ENCODE peak calls at places on chromosomes 11 and 22, in eight cellular contexts. One of them, this sample, is unnamed.

GRCh38 chr11:117535870-117536411 is 208.3 kb downstream of the CEP164 start:
- DNase-seq in breast epithelium: no peak
- DNase-seq in GM23338: no peak
- DNase-seq in GM12878: no peak
- DNase-seq in HL-60: no peak
- DNase-seq in HCT116: no peak
- DNase-seq in transverse colon: no peak
- DNase-seq in spleen: no peak
- DNase-seq in this sample: no peak

GRCh38 chr22:39634530-39635399 is 64.2 kb downstream of the CACNA1I start:
- DNase-seq in breast epithelium: peak
- DNase-seq in GM23338: no peak
- DNase-seq in GM12878: no peak
- DNase-seq in HL-60: peak
- DNase-seq in HCT116: peak
- DNase-seq in transverse colon: peak
- DNase-seq in spleen: no peak
- DNase-seq in this sample: no peak

GRCh38 chr11:73158356-73159051 is 16.4 kb upstream of the FCHSD2 start:
- DNase-seq in breast epithelium: no peak
- DNase-seq in GM23338: no peak
- DNase-seq in GM12878: no peak
- DNase-seq in HL-60: no peak
- DNase-seq in HCT116: no peak
- DNase-seq in transverse colon: no peak
- DNase-seq in spleen: peak
- DNase-seq in this sample: no peak

GRCh38 chr22:26406118-26406517 is 22.9 kb upstream of the ASPHD2 start:
- DNase-seq in breast epithelium: no peak
- DNase-seq in GM23338: peak
- DNase-seq in GM12878: no peak
- DNase-seq in HL-60: no peak
- DNase-seq in HCT116: no peak
- DNase-seq in transverse colon: no peak
- DNase-seq in spleen: no peak
- DNase-seq in this sample: no peak

GRCh38 chr22:17633217-17633997 is 4.9 kb upstream of the ATP6V1E1 start:
- DNase-seq in breast epithelium: peak
- DNase-seq in GM23338: peak
- DNase-seq in GM12878: no peak
- DNase-seq in HL-60: no peak
- DNase-seq in HCT116: peak
- DNase-seq in transverse colon: no peak
- DNase-seq in spleen: no peak
- DNase-seq in this sample: no peak

GRCh38 chr22:46777609-46777970 is 15.1 kb downstream of the TBC1D22A start:
- DNase-seq in breast epithelium: no peak
- DNase-seq in GM23338: no peak
- DNase-seq in GM12878: no peak
- DNase-seq in HL-60: no peak
- DNase-seq in HCT116: no peak
- DNase-seq in transverse colon: no peak
- DNase-seq in spleen: peak
- DNase-seq in this sample: no peak

GRCh38 chr22:46542011-46542985 is 4.9 kb upstream of the CELSR1 start:
- DNase-seq in breast epithelium: peak
- DNase-seq in GM23338: peak
- DNase-seq in GM12878: peak
- DNase-seq in HL-60: no peak
- DNase-seq in HCT116: no peak
- DNase-seq in transverse colon: peak
- DNase-seq in spleen: peak
- DNase-seq in this sample: no peak

GRCh38 chr22:38756631-38757463 is 1.0 kb upstream of the SUN2 start:
- DNase-seq in breast epithelium: no peak
- DNase-seq in GM23338: no peak
- DNase-seq in GM12878: no peak
- DNase-seq in HL-60: no peak
- DNase-seq in HCT116: no peak
- DNase-seq in transverse colon: peak
- DNase-seq in spleen: peak
- DNase-seq in this sample: no peak

GRCh38 chr22:43931771-43932170 is 8.2 kb downstream of the PNPLA3 start:
- DNase-seq in breast epithelium: no peak
- DNase-seq in GM23338: no peak
- DNase-seq in GM12878: no peak
- DNase-seq in HL-60: no peak
- DNase-seq in HCT116: no peak
- DNase-seq in transverse colon: no peak
- DNase-seq in spleen: no peak
- DNase-seq in this sample: no peak

GRCh38 chr11:72217856-72218745 is 1.5 kb downstream of the FOLR2 start:
- DNase-seq in breast epithelium: no peak
- DNase-seq in GM23338: no peak
- DNase-seq in GM12878: no peak
- DNase-seq in HL-60: no peak
- DNase-seq in HCT116: no peak
- DNase-seq in transverse colon: no peak
- DNase-seq in spleen: no peak
- DNase-seq in this sample: peak

GRCh38 chr11:84164722-84165121 is 878.6 kb upstream of the CCDC90B start:
- DNase-seq in breast epithelium: no peak
- DNase-seq in GM23338: no peak
- DNase-seq in GM12878: no peak
- DNase-seq in HL-60: no peak
- DNase-seq in HCT116: no peak
- DNase-seq in transverse colon: no peak
- DNase-seq in spleen: no peak
- DNase-seq in this sample: no peak

GRCh38 chr11:71936825-71937224 is 8.0 kb downstream of the RNF121 start:
- DNase-seq in breast epithelium: no peak
- DNase-seq in GM23338: no peak
- DNase-seq in GM12878: no peak
- DNase-seq in HL-60: no peak
- DNase-seq in HCT116: peak
- DNase-seq in transverse colon: no peak
- DNase-seq in spleen: no peak
- DNase-seq in this sample: no peak

GRCh38 chr11:95154514-95154913 is 64.9 kb downstream of the ENDOD1 start:
- DNase-seq in breast epithelium: peak
- DNase-seq in GM23338: peak
- DNase-seq in GM12878: no peak
- DNase-seq in HL-60: peak
- DNase-seq in HCT116: peak
- DNase-seq in transverse colon: peak
- DNase-seq in spleen: no peak
- DNase-seq in this sample: no peak

GRCh38 chr11:120467627-120468026 is 43.9 kb upstream of the GRIK4 start:
- DNase-seq in breast epithelium: no peak
- DNase-seq in GM23338: no peak
- DNase-seq in GM12878: no peak
- DNase-seq in HL-60: no peak
- DNase-seq in HCT116: no peak
- DNase-seq in transverse colon: no peak
- DNase-seq in spleen: no peak
- DNase-seq in this sample: no peak

GRCh38 chr11:72739240-72740059 is 12.8 kb downstream of the ARAP1 start:
- DNase-seq in breast epithelium: no peak
- DNase-seq in GM23338: no peak
- DNase-seq in GM12878: no peak
- DNase-seq in HL-60: no peak
- DNase-seq in HCT116: no peak
- DNase-seq in transverse colon: no peak
- DNase-seq in spleen: peak
- DNase-seq in this sample: no peak

GRCh38 chr22:40654522-40655167 is 18.1 kb upstream of the MRTFA start:
- DNase-seq in breast epithelium: peak
- DNase-seq in GM23338: peak
- DNase-seq in GM12878: no peak
- DNase-seq in HL-60: no peak
- DNase-seq in HCT116: no peak
- DNase-seq in transverse colon: peak
- DNase-seq in spleen: no peak
- DNase-seq in this sample: no peak
- TF ChIP-seq CTCF in breast epithelium: no peak
- TF ChIP-seq CTCF in GM23338: peak
- TF ChIP-seq CTCF in GM12878: no peak
- TF ChIP-seq CTCF in HL-60: no peak
- TF ChIP-seq CTCF in HCT116: no peak
- TF ChIP-seq CTCF in transverse colon: peak
- TF ChIP-seq CTCF in spleen: no peak
- TF ChIP-seq CTCF in this sample: no peak

DNA sequence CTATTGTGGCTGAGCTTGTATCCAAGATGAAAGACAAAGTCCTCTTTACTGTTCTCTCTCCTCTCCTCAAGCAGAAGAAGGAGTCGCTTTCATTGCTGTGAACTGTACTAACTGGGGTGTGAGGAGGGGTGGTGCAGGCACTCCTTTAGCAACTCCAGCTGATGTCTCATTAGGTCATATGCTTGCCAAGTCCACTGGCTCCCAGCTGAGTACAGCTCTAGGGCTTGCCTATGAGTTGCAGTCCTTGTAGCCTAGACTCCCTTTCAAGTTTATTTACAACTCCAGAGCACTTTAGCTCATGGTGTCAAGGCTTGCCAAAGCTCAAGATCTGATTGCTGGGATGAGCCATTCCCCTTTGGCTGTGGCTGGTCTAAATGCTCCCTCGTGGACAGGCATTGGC is 55.1 kb upstream of the PDGFD start:
- DNase-seq in breast epithelium: no peak
- DNase-seq in GM23338: no peak
- DNase-seq in GM12878: no peak
- DNase-seq in HL-60: no peak
- DNase-seq in HCT116: no peak
- DNase-seq in transverse colon: no peak
- DNase-seq in spleen: no peak
- DNase-seq in this sample: no peak
- TF ChIP-seq POLR2AphosphoS5 in breast epithelium: no peak
- TF ChIP-seq POLR2AphosphoS5 in GM23338: no peak
- TF ChIP-seq POLR2AphosphoS5 in GM12878: no peak
- TF ChIP-seq POLR2AphosphoS5 in HL-60: no peak
- TF ChIP-seq POLR2AphosphoS5 in HCT116: no peak
- TF ChIP-seq POLR2AphosphoS5 in transverse colon: no peak
- TF ChIP-seq POLR2AphosphoS5 in spleen: no peak
- TF ChIP-seq POLR2AphosphoS5 in this sample: no peak

GRCh38 chr11:61482513-61482912 is 26.0 kb upstream of the LRRC10B start:
- DNase-seq in breast epithelium: no peak
- DNase-seq in GM23338: peak
- DNase-seq in GM12878: no peak
- DNase-seq in HL-60: no peak
- DNase-seq in HCT116: no peak
- DNase-seq in transverse colon: no peak
- DNase-seq in spleen: no peak
- DNase-seq in this sample: no peak
- TF ChIP-seq CTCF in breast epithelium: no peak
- TF ChIP-seq CTCF in GM23338: peak
- TF ChIP-seq CTCF in GM12878: peak
- TF ChIP-seq CTCF in HL-60: peak
- TF ChIP-seq CTCF in HCT116: no peak
- TF ChIP-seq CTCF in transverse colon: peak
- TF ChIP-seq CTCF in spleen: peak
- TF ChIP-seq CTCF in this sample: no peak

GRCh38 chr11:33454264-33454663 is 197.1 kb downstream of the HIPK3 start:
- DNase-seq in breast epithelium: no peak
- DNase-seq in GM23338: no peak
- DNase-seq in GM12878: no peak
- DNase-seq in HL-60: no peak
- DNase-seq in HCT116: no peak
- DNase-seq in transverse colon: no peak
- DNase-seq in spleen: no peak
- DNase-seq in this sample: no peak
- TF ChIP-seq POLR2AphosphoS5 in breast epithelium: no peak
- TF ChIP-seq POLR2AphosphoS5 in GM23338: no peak
- TF ChIP-seq POLR2AphosphoS5 in GM12878: no peak
- TF ChIP-seq POLR2AphosphoS5 in HL-60: no peak
- TF ChIP-seq POLR2AphosphoS5 in HCT116: no peak
- TF ChIP-seq POLR2AphosphoS5 in transverse colon: no peak
- TF ChIP-seq POLR2AphosphoS5 in spleen: no peak
- TF ChIP-seq POLR2AphosphoS5 in this sample: no peak

GRCh38 chr11:19326499-19326898 is 85.8 kb upstream of the E2F8 start:
- DNase-seq in breast epithelium: no peak
- DNase-seq in GM23338: no peak
- DNase-seq in GM12878: no peak
- DNase-seq in HL-60: no peak
- DNase-seq in HCT116: no peak
- DNase-seq in transverse colon: no peak
- DNase-seq in spleen: no peak
- DNase-seq in this sample: no peak
- TF ChIP-seq CTCF in breast epithelium: no peak
- TF ChIP-seq CTCF in GM23338: peak
- TF ChIP-seq CTCF in GM12878: no peak
- TF ChIP-seq CTCF in HL-60: no peak
- TF ChIP-seq CTCF in HCT116: no peak
- TF ChIP-seq CTCF in transverse colon: no peak
- TF ChIP-seq CTCF in spleen: no peak
- TF ChIP-seq CTCF in this sample: no peak

DNA sequence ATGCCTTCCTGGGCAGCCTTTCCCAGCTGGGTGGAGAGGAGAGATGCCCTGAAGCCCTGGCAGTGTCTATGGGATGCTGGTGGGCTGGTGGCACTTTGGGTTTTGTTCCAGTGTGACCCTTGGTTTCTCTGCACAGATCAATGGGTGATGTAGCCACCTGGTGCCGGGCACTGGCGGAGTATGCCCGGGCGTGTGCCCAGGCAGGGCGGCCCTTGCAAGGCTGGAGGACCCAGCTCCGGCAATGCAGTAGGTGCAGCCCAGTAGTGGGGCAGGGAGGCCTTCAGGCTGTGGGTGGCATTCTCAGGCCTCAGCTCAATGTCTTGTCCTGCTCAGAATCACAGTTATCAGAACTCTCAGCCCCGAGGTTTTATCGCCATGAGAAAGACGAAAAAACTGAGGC is 11.9 kb downstream of the OTOG start:
- DNase-seq in breast epithelium: no peak
- DNase-seq in GM23338: no peak
- DNase-seq in GM12878: no peak
- DNase-seq in HL-60: no peak
- DNase-seq in HCT116: no peak
- DNase-seq in transverse colon: no peak
- DNase-seq in spleen: no peak
- DNase-seq in this sample: no peak
- TF ChIP-seq POLR2AphosphoS5 in breast epithelium: no peak
- TF ChIP-seq POLR2AphosphoS5 in GM23338: no peak
- TF ChIP-seq POLR2AphosphoS5 in GM12878: no peak
- TF ChIP-seq POLR2AphosphoS5 in HL-60: no peak
- TF ChIP-seq POLR2AphosphoS5 in HCT116: no peak
- TF ChIP-seq POLR2AphosphoS5 in transverse colon: no peak
- TF ChIP-seq POLR2AphosphoS5 in spleen: no peak
- TF ChIP-seq POLR2AphosphoS5 in this sample: no peak

GRCh38 chr22:32361257-32361656 is 3.6 kb downstream of the RFPL3 start:
- DNase-seq in breast epithelium: no peak
- DNase-seq in GM23338: no peak
- DNase-seq in GM12878: no peak
- DNase-seq in HL-60: no peak
- DNase-seq in HCT116: no peak
- DNase-seq in transverse colon: no peak
- DNase-seq in spleen: no peak
- DNase-seq in this sample: no peak
- TF ChIP-seq CTCF in breast epithelium: no peak
- TF ChIP-seq CTCF in GM23338: no peak
- TF ChIP-seq CTCF in GM12878: no peak
- TF ChIP-seq CTCF in HL-60: no peak
- TF ChIP-seq CTCF in HCT116: no peak
- TF ChIP-seq CTCF in transverse colon: no peak
- TF ChIP-seq CTCF in spleen: no peak
- TF ChIP-seq CTCF in this sample: no peak

This sample was measured in vagina.